ENCODE peak calls at places on chromosomes 6 and 20, in seven cellular contexts. N is activated CD4-positive, alpha-beta T cell treated with anti-CD3 and anti-CD28 coated beads, Interleukin-2, amount 50 U/mL, for 1 hour; S is iPS-NIHi11; I is kidney glomerular epithelial cell; U is activated CD8-positive, alpha-beta memory T cell treated with anti-CD3 and anti-CD28 coated beads, Interleukin-2, amount 10 ng/mL, durations not matched to agents 7 days and 5 days; T is substantia nigra; X is AG08396. C is an unnamed sample.

GRCh38 chr6:156309017-156309416 is 468.2 kb upstream of the ARID1B start:
- DNase-seq in N (no peak), S (no peak), I (no peak), U (no peak), T (no peak), X (no peak), C (no peak)

GRCh38 chr6:69735029-69735428 is 61.8 kb downstream of the LMBRD1 start:
- DNase-seq in N (no peak), S (peak), I (peak), U (no peak), T (no peak), X (no peak), C (no peak)

GRCh38 chr6:97850458-97851218 is 567.6 kb upstream of the MMS22L start:
- DNase-seq in N (no peak), S (peak), I (no peak), U (no peak), T (no peak), X (no peak), C (no peak)

GRCh38 chr6:10511477-10511876 is 9.7 kb upstream of the GCNT2 start:
- DNase-seq in N (no peak), S (no peak), I (peak), U (no peak), T (no peak), X (no peak), C (no peak)

GRCh38 chr6:151719070-151719469 is 88.4 kb upstream of the ESR1 start:
- DNase-seq in N (no peak), S (no peak), I (no peak), U (no peak), T (no peak), X (no peak), C (no peak)

GRCh38 chr6:56385981-56386593 is 138.7 kb upstream of the COL21A1 start:
- DNase-seq in N (no peak), S (no peak), I (no peak), U (no peak), T (no peak), X (no peak), C (no peak)

GRCh38 chr6:73309534-73309783 is 44.6 kb downstream of the DPPA5 start:
- DNase-seq in N (no peak), S (no peak), I (no peak), U (no peak), T (no peak), X (no peak), C (no peak)

GRCh38 chr20:45792513-45793118 is 862 bp downstream of the DNTTIP1 start:
- DNase-seq in N (no peak), S (no peak), I (no peak), U (peak), T (no peak), X (no peak), C (no peak)

GRCh38 chr6:84103029-84103428 is 69.5 kb downstream of the MRAP2 start:
- DNase-seq in N (no peak), S (no peak), I (no peak), U (no peak), T (no peak), X (peak), C (no peak)

GRCh38 chr20:17295151-17295726 is 68.4 kb downstream of the PCSK2 start:
- DNase-seq in N (no peak), S (no peak), I (no peak), U (no peak), T (no peak), X (no peak), C (no peak)

GRCh38 chr6:3471711-3472110 is 14.9 kb upstream of the SLC22A23 start:
- DNase-seq in N (no peak), S (no peak), I (no peak), U (no peak), T (no peak), X (no peak), C (no peak)

GRCh38 chr20:3168079-3168828 is 5.1 kb downstream of the LZTS3 start:
- DNase-seq in N (no peak), S (peak), I (no peak), U (no peak), T (no peak), X (no peak), C (no peak)